ENCODE peak calls at places on chromosomes 2 and 18, in ten cellular contexts. P is fibroblast of the aortic adventitia, T is mammary epithelial cell, E is fibroblast of lung, D is H7, O is AG04449, J is trophoblast cell, C is GM12865, I is IMR-90, M is adipocyte. S is an unnamed sample.

GRCh38 chr2:34747643-34748042 is 1148.5 kb upstream of the FAM98A start:
- DNase-seq in M (no peak), T (no peak), I (no peak), C (no peak), J (no peak), D (no peak), O (no peak), P (no peak), E (no peak), S (no peak)

GRCh38 chr2:108570416-108570815 is 36.1 kb downstream of the LIMS1 start:
- DNase-seq in O (no peak), J (no peak), I (peak), C (no peak), E (peak), T (no peak), M (no peak), D (no peak), P (peak), S (peak)

GRCh38 chr18:75208055-75208835 is 694 bp downstream of the PTGR3 start:
- DNase-seq in C (peak), O (no peak), D (peak), T (peak), J (no peak), P (peak), M (peak), E (peak), I (peak), S (peak)

GRCh38 chr2:119429225-119430000 is 2.2 kb upstream of the TMEM37 start:
- DNase-seq in O (no peak), I (no peak), M (no peak), C (peak), E (peak), T (no peak), J (no peak), P (peak), D (peak), S (no peak)

GRCh38 chr2:174683392-174683759 is 80.9 kb downstream of the CHRNA1 start:
- DNase-seq in P (peak), O (no peak), D (peak), C (peak), M (peak), T (no peak), I (peak), J (no peak), E (peak), S (peak)

GRCh38 chr2:7017621-7018260 is 100.5 kb downstream of the RNF144A start:
- DNase-seq in J (no peak), D (peak), M (no peak), O (no peak), C (no peak), T (no peak), E (no peak), P (no peak), I (no peak), S (no peak)

GRCh38 chr2:237707859-237708398 is 80.5 kb downstream of the LRRFIP1 start:
- DNase-seq in T (no peak), J (no peak), E (peak), P (peak), D (no peak), M (no peak), C (no peak), O (no peak), I (no peak), S (no peak)

GRCh38 chr2:233210843-233211600 is 40.5 kb upstream of the ATG16L1 start:
- DNase-seq in D (peak), J (no peak), C (no peak), P (peak), O (peak), M (peak), E (peak), I (peak), T (peak), S (peak)

GRCh38 chr2:15048000-15048399 is 415.5 kb downstream of the LRATD1 start:
- DNase-seq in I (no peak), T (no peak), O (no peak), J (no peak), P (no peak), E (no peak), D (peak), M (no peak), C (no peak), S (no peak)

GRCh38 chr2:18047896-18048657 is 169.6 kb downstream of the KCNS3 start:
- DNase-seq in J (peak), C (no peak), P (peak), I (peak), O (no peak), M (peak), D (no peak), T (peak), E (peak), S (peak)

GRCh38 chr18:73942081-73942625 is 205.5 kb downstream of the FBXO15 start:
- DNase-seq in C (no peak), I (no peak), O (no peak), J (no peak), E (no peak), P (no peak), M (no peak), D (no peak), T (no peak), S (no peak)

GRCh38 chr2:207504513-207505171 is 25.1 kb upstream of the CREB1 start:
- DNase-seq in O (peak), M (peak), J (no peak), T (peak), I (peak), D (peak), C (no peak), P (peak), E (peak), S (peak)

GRCh38 chr2:88212251-88212790 is 42.2 kb downstream of the THNSL2 start:
- DNase-seq in T (peak), D (peak), O (no peak), P (peak), C (no peak), I (peak), J (peak), E (peak), M (peak), S (peak)

GRCh38 chr18:10114727-10115463 is 201.1 kb downstream of the VAPA start:
- DNase-seq in P (no peak), D (no peak), C (no peak), O (no peak), I (no peak), E (no peak), T (no peak), M (no peak), J (no peak), S (no peak)

GRCh38 chr2:108627911-108628567 is 91.2 kb upstream of the RANBP2 start:
- DNase-seq in P (no peak), J (no peak), M (no peak), E (no peak), D (no peak), O (no peak), T (no peak), I (no peak), C (no peak), S (no peak)

GRCh38 chr18:77487951-77488740 is 238.5 kb downstream of the GALR1 start:
- DNase-seq in J (no peak), T (no peak), P (no peak), I (no peak), C (peak), O (no peak), D (no peak), E (no peak), M (no peak), S (no peak)

GRCh38 chr18:12031836-12032235 is 50.5 kb downstream of the IMPA2 start:
- DNase-seq in P (peak), I (peak), E (peak), D (no peak), M (peak), T (no peak), C (no peak), J (no peak), O (peak), S (peak)

GRCh38 chr2:216633616-216634316 is 546 bp downstream of the IGFBP2 start:
- DNase-seq in J (peak), D (peak), M (peak), E (no peak), O (no peak), T (peak), I (no peak), P (no peak), C (no peak), S (peak)

GRCh38 chr2:29113027-29113686 is 2.1 kb upstream of the CLIP4 start:
- DNase-seq in O (no peak), E (no peak), C (no peak), I (peak), T (peak), D (no peak), M (no peak), J (peak), P (peak), S (peak)

GRCh38 chr2:20670315-20671035 is 3.5 kb downstream of the GDF7 start:
- DNase-seq in T (no peak), M (no peak), O (no peak), I (no peak), D (peak), E (peak), C (no peak), P (no peak), J (no peak), S (no peak)

GRCh38 chr2:120973196-120973595 is 237.5 kb downstream of the GLI2 start:
- DNase-seq in D (no peak), E (no peak), M (no peak), P (no peak), T (no peak), O (no peak), J (no peak), I (no peak), C (no peak), S (no peak)

GRCh38 chr2:239801404-239802100 is 223.6 kb downstream of the NDUFA10 start:
- DNase-seq in D (no peak), E (no peak), I (no peak), O (no peak), M (no peak), P (no peak), C (no peak), J (no peak), T (no peak), S (no peak)

GRCh38 chr2:201235865-201236811 is 24.2 kb upstream of the CASP8 start:
- DNase-seq in O (peak), I (peak), D (peak), C (peak), J (peak), P (peak), E (peak), T (peak), M (peak), S (peak)

GRCh38 chr2:16250886-16251285 is 310.5 kb downstream of the MYCN start:
- DNase-seq in C (no peak), O (no peak), T (peak), I (no peak), P (no peak), M (no peak), D (no peak), J (peak), E (no peak), S (no peak)

GRCh38 chr2:219058541-219059374 is 2.0 kb downstream of the IHH start:
- DNase-seq in T (no peak), C (no peak), M (peak), P (peak), O (no peak), J (no peak), I (no peak), E (no peak), D (peak), S (no peak)

GRCh38 chr2:219057709-219058540 is 2.8 kb downstream of the IHH start:
- DNase-seq in D (peak), M (peak), E (peak), T (peak), J (peak), C (peak), O (no peak), P (peak), I (peak), S (peak)

GRCh38 chr2:219059375-219059724 is 1.4 kb downstream of the IHH start:
- DNase-seq in J (no peak), O (no peak), C (no peak), T (no peak), M (no peak), P (no peak), D (no peak), E (no peak), I (no peak), S (no peak)

GRCh38 chr2:219059725-219060682 is 717 bp downstream of the IHH start:
- DNase-seq in O (no peak), C (no peak), T (peak), P (no peak), M (no peak), E (no peak), D (peak), I (no peak), J (no peak), S (no peak)

GRCh38 chr2:219060821-219061791 is at the start of gene IHH:
- DNase-seq in O (no peak), I (no peak), M (peak), C (no peak), T (no peak), J (no peak), P (no peak), E (no peak), D (peak), S (peak)
- H3K4me3 ChIP-seq in O (no peak), I (no peak), M (no peak), C (no peak), T (no peak), J (no peak), P (peak), E (no peak), D (peak), S (peak)

GRCh38 chr18:57929922-57930321 is 114.1 kb upstream of the NEDD4L start:
- DNase-seq in P (no peak), C (no peak), O (no peak), I (no peak), M (no peak), T (no peak), J (no peak), E (no peak), D (no peak), S (no peak)

GRCh38 chr18:57930476-57930875 is 113.5 kb upstream of the NEDD4L start:
- DNase-seq in T (no peak), O (no peak), J (no peak), C (no peak), E (no peak), I (no peak), P (no peak), D (no peak), M (no peak), S (no peak)

GRCh38 chr18:57927511-57927910 is 116.5 kb upstream of the NEDD4L start:
- DNase-seq in J (peak), D (no peak), I (no peak), E (no peak), P (no peak), T (no peak), C (no peak), O (no peak), M (no peak), S (no peak)

GRCh38 chr18:57928466-57928865 is 115.6 kb upstream of the NEDD4L start:
- DNase-seq in J (no peak), E (no peak), O (no peak), C (no peak), T (no peak), I (no peak), P (no peak), M (no peak), D (no peak), S (no peak)

DNA sequence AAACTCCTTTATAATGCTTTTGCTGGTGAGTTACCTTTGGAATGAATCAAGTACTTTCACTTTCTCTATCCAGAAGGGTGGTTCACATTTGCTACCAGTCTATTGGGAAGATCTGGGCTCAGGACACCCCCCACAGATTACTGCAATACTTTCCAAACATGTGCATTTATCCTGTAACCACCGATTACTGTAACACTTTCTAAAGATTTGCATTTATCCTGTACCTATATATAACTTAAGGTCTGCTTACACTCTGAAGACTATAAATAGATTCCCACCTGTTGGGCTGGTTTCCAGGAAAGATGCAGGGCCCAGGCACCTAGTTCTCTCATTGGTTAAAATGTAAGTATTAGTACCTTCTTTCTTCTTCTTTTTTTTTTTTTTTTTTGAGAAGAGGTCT is 113.0 kb upstream of the NEDD4L start:
- DNase-seq in C (peak), D (no peak), P (no peak), J (no peak), I (no peak), O (no peak), T (no peak), M (no peak), E (no peak), S (no peak)
- H3K4me3 ChIP-seq in C (no peak), D (no peak), P (peak), J (no peak), I (no peak), O (no peak), T (no peak), M (peak), E (no peak), S (peak)

DNA sequence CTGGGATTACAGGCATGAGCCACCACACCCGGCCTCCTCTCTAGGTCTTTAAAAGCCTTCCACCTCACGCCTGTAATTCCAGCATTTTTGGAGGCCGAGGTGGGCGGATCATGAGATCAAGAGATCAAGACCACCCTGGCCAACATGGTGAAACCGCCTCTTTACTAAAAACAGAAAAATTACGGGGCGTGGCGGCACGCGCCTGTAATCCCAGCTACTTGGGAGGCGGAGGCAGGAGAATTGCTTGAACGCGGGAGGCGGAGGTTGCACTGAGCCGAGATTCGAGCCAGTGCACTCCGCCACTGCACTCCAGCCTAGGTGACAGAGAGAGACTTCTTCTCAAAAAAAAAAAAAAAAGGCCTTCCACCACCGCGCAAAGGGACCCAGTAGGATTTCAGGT is 1.3 kb upstream of the FAM117B start:
- DNase-seq in O (no peak), P (no peak), T (no peak), E (no peak), J (no peak), I (no peak), M (no peak), C (no peak), D (no peak), S (no peak)
- H3K4me3 ChIP-seq in O (no peak), P (no peak), T (no peak), E (no peak), J (no peak), I (no peak), M (no peak), C (no peak), D (no peak), S (no peak)

GRCh38 chr2:77458216-77458615 is 64.0 kb downstream of the LRRTM4 start:
- DNase-seq in M (no peak), J (no peak), T (no peak), I (no peak), D (no peak), O (no peak), C (no peak), E (no peak), P (no peak), S (no peak)
- H3K4me3 ChIP-seq in M (no peak), J (no peak), T (no peak), I (no peak), D (no peak), O (no peak), C (no peak), E (no peak), P (no peak), S (no peak)

GRCh38 chr18:65124633-65125032 is 626.2 kb upstream of the CDH7 start:
- DNase-seq in E (no peak), J (no peak), C (no peak), T (no peak), O (no peak), I (no peak), M (no peak), P (no peak), D (no peak), S (no peak)
- H3K4me3 ChIP-seq in E (no peak), J (no peak), C (no peak), T (no peak), O (no peak), I (no peak), M (no peak), P (no peak), D (no peak), S (no peak)

S was measured in fibroblast of villous mesenchyme.